ENCODE peak calls at places on chromosomes 2 and 18, in eight cellular contexts. O, W, F, S, X, V, U and E are unnamed samples.

GRCh38 chr2:237952851-237953250 is 14.0 kb upstream of the UBE2F start:
- DNase-seq in O (no peak), W (no peak), F (no peak), S (no peak), X (no peak), V (no peak), U (no peak), E (no peak)

GRCh38 chr2:212708346-212708745 is 169.7 kb upstream of the ERBB4 start:
- DNase-seq in O (no peak), W (no peak), F (no peak), S (peak), X (no peak), V (no peak), U (no peak), E (peak)

GRCh38 chr2:173419506-173419905 is 64.8 kb downstream of the CDCA7 start:
- DNase-seq in O (no peak), W (no peak), F (no peak), S (no peak), X (no peak), V (no peak), U (no peak), E (no peak)

GRCh38 chr18:58202406-58202730 is 158.3 kb downstream of the NEDD4L start:
- DNase-seq in O (peak), W (no peak), F (no peak), S (peak), X (no peak), V (no peak), U (no peak), E (peak)

GRCh38 chr2:239956818-239957261 is 68.3 kb downstream of the NDUFA10 start:
- DNase-seq in O (no peak), W (peak), F (no peak), S (no peak), X (no peak), V (no peak), U (no peak), E (no peak)

GRCh38 chr2:129117427-129117826 is 798.8 kb upstream of the HS6ST1 start:
- DNase-seq in O (no peak), W (no peak), F (no peak), S (peak), X (no peak), V (no peak), U (no peak), E (no peak)

GRCh38 chr2:95056044-95056443 is 30.5 kb downstream of the MAL start:
- DNase-seq in O (no peak), W (no peak), F (no peak), S (no peak), X (no peak), V (no peak), U (no peak), E (no peak)

GRCh38 chr2:64807417-64807816 is 153.7 kb upstream of the SERTAD2 start:
- DNase-seq in O (peak), W (no peak), F (peak), S (peak), X (no peak), V (no peak), U (no peak), E (peak)

GRCh38 chr2:143110759-143111428 is 18.3 kb upstream of the ARHGAP15 start:
- DNase-seq in O (peak), W (peak), F (peak), S (peak), X (peak), V (peak), U (peak), E (peak)

GRCh38 chr2:10860476-10861325 is 48.1 kb upstream of the PDIA6 start:
- DNase-seq in O (no peak), W (no peak), F (no peak), S (no peak), X (no peak), V (no peak), U (no peak), E (no peak)

DNA sequence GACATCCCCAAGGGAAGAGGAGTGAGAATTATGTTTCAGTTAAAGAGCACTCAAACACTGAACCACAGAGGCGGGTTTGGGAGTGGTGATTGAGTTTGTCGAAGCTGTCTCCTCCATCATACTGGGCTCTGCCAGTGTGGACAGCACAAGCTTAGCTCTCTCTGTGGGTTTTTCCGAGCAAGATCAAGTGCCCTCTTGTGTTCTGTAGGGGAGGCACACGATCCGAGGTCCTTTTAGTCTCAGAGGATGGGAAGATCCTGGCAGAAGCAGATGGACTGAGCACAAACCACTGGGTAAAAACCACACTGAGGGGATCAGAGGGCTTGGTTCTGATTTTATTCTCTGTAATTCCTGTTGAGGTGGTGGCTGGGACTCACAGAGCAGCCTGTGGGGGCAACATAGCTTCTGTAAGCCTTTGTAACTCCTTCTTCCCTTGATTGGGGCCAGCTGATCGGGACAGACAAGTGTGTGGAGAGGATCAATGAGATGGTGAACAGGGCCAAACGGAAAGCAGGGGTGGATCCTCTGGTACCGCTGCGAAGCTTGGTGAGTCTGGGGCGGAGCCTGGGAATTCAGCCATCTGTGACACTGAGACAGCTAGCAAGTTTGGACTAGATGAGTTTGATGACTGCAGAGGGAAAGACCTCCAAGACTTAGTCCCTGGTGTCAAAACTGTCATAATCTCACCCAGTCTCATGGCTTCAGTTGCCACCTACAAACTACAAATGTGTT is 2.0 kb downstream of the NAGK start:
- DNase-seq in O (peak), W (no peak), F (no peak), S (peak), X (no peak), V (no peak), U (peak), E (peak)
- H3K4me3 ChIP-seq in O (peak), W (peak), F (peak), S (no peak), X (peak), V (no peak), U (peak), E (peak)

DNA sequence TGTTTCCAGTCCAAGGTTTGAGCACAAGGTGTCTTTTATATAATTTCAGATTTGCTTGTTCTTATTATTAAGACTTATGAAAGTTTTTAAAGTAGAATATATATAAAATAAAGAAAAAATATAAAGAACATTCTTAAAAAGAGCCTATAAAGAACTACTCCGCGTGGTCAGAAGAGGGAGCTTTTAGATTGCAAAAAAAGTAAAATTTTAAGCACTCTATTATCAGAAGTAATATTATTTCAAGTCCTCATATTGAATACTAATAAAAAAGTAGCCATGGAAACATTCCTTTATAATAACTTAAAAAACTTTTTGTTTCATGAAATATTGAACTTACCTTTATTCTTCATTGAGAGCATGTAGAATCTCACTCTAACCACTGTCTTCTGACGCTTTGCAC is 51.4 kb downstream of the LINC00305 start:
- DNase-seq in O (no peak), W (no peak), F (no peak), S (no peak), X (no peak), V (no peak), U (no peak), E (no peak)
- TF ChIP-seq CTCF in O (peak), W (peak), F (no peak), S (no peak), X (peak), V (no peak), U (peak), E (no peak)

DNA sequence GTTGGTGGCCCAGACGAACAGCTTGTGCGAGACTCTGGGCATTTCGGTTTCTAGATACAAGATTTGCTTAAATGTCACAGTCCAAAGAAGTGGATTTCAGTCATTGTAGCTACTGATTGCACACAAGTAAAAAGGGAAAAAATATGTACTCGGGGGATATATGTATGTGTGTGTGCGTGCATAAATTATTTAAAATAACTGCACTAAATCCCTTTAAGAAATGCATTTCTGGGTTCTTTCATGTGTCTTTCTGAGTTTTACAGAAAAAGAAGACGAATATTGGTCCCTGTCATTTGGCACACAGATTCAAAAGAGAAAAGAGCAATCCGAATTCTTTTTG is 2.1 kb upstream of the EPHA4 start:
- DNase-seq in O (no peak), W (no peak), F (no peak), S (no peak), X (no peak), V (no peak), U (no peak), E (no peak)
- H3K4me3 ChIP-seq in O (peak), W (peak), F (peak), S (peak), X (peak), V (peak), U (peak), E (peak)

GRCh38 chr2:32743480-32744236 is 115.8 kb downstream of the TTC27 start:
- DNase-seq in O (no peak), W (no peak), F (peak), S (peak), X (no peak), V (no peak), U (no peak), E (no peak)
- TF ChIP-seq CTCF in O (no peak), W (no peak), F (no peak), S (no peak), X (no peak), V (no peak), U (no peak), E (no peak)

GRCh38 chr2:160650196-160651108 is 156.8 kb upstream of the RBMS1 start:
- DNase-seq in O (no peak), W (no peak), F (no peak), S (no peak), X (no peak), V (no peak), U (no peak), E (no peak)

GRCh38 chr2:160646684-160647444 is 153.3 kb upstream of the RBMS1 start:
- DNase-seq in O (no peak), W (no peak), F (no peak), S (no peak), X (no peak), V (no peak), U (peak), E (no peak)

GRCh38 chr2:160649698-160650097 is 156.1 kb upstream of the RBMS1 start:
- DNase-seq in O (no peak), W (no peak), F (no peak), S (no peak), X (no peak), V (no peak), U (no peak), E (no peak)

GRCh38 chr2:160651416-160652200 is 158.0 kb upstream of the RBMS1 start:
- DNase-seq in O (peak), W (no peak), F (no peak), S (peak), X (no peak), V (no peak), U (no peak), E (peak)

GRCh38 chr2:160647967-160648685 is 154.5 kb upstream of the RBMS1 start:
- DNase-seq in O (no peak), W (no peak), F (no peak), S (no peak), X (no peak), V (no peak), U (no peak), E (no peak)
- H3K4me3 ChIP-seq in O (no peak), W (peak), F (no peak), S (no peak), X (no peak), V (no peak), U (no peak), E (no peak)

GRCh38 chr2:20666364-20667150 is at the start of gene GDF7:
- DNase-seq in O (no peak), W (no peak), F (no peak), S (no peak), X (peak), V (peak), U (peak), E (no peak)
- TF ChIP-seq CTCF in O (peak), W (peak), F (peak), S (no peak), X (no peak), V (no peak), U (peak), E (no peak)

DNA sequence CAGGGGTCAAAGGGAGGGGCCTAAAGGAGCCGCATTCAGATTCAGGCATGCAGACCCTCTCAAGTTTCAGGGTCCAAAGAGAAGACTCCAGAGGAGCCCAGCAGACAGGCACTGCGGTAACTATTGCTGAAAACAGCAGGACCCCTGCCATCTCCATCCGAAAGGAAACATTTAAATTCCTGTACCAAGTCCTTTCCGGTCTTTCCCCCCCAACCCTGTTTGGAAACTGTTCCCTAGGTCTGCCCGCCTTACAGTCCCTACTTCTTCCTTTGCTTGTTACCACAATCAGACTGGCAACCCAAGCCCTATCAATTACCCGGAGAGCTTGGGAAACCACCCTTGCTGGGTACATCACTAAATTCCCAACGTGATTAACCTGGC is 82.0 kb downstream of the DNMT3A start:
- DNase-seq in O (no peak), W (no peak), F (no peak), S (no peak), X (no peak), V (no peak), U (peak), E (no peak)
- H3K4me3 ChIP-seq in O (no peak), W (no peak), F (no peak), S (no peak), X (no peak), V (no peak), U (peak), E (no peak)

GRCh38 chr2:35454966-35455638 is 900.5 kb upstream of the CRIM1 start:
- DNase-seq in O (peak), W (no peak), F (no peak), S (peak), X (no peak), V (no peak), U (peak), E (no peak)
- TF ChIP-seq CTCF in O (peak), W (no peak), F (no peak), S (no peak), X (no peak), V (no peak), U (peak), E (no peak)